ENCODE peak calls at places on chromosomes 5 and 9, in four cellular contexts. N, D, W and G are unnamed samples.

GRCh38 chr9:16870606-16871357 is at the start of gene BNC2:
- DNase-seq in N (no peak), D (peak), W (peak), G (no peak)

GRCh38 chr9:16530669-16531461 is 339.6 kb downstream of the BNC2 start:
- DNase-seq in N (no peak), D (no peak), W (no peak), G (no peak)

GRCh38 chr9:105299190-105299854 is 54.9 kb downstream of the SLC44A1 start:
- DNase-seq in N (peak), D (no peak), W (no peak), G (peak)

GRCh38 chr5:136769900-136770684 is 404.7 kb upstream of the TRPC7 start:
- DNase-seq in N (peak), D (peak), W (peak), G (peak)

GRCh38 chr9:34992376-34992951 is 2.9 kb downstream of the DNAJB5 start:
- DNase-seq in N (peak), D (no peak), W (peak), G (no peak)

GRCh38 chr5:173833200-173833599 is 54.9 kb upstream of the CPEB4 start:
- DNase-seq in N (no peak), D (no peak), W (no peak), G (no peak)

GRCh38 chr9:532707-533106 is 308.8 kb upstream of the DMRT1 start:
- DNase-seq in N (no peak), D (no peak), W (no peak), G (no peak)

GRCh38 chr9:26169684-26170083 is 491.4 kb upstream of the TUSC1 start:
- DNase-seq in N (no peak), D (no peak), W (no peak), G (no peak)

GRCh38 chr5:124124711-124125229 is 612.8 kb downstream of the CSNK1G3 start:
- DNase-seq in N (no peak), D (no peak), W (no peak), G (no peak)

GRCh38 chr9:3475300-3476020 is 50.3 kb downstream of the RFX3 start:
- DNase-seq in N (no peak), D (no peak), W (no peak), G (no peak)

GRCh38 chr5:78698218-78698751 is 49.7 kb upstream of the LHFPL2 start:
- DNase-seq in N (no peak), D (no peak), W (no peak), G (no peak)

GRCh38 chr5:74934949-74935751 is 69.0 kb upstream of the FAM169A start:
- DNase-seq in N (no peak), D (no peak), W (peak), G (no peak)

GRCh38 chr5:180090098-180090768 is 18.7 kb upstream of the RNF130 start:
- DNase-seq in N (peak), D (peak), W (peak), G (no peak)

GRCh38 chr9:135305546-135306180 is 173.9 kb upstream of the PPP1R26 start:
- DNase-seq in N (no peak), D (no peak), W (no peak), G (no peak)

GRCh38 chr9:123679330-123679987 is 250.5 kb downstream of the DENND1A start:
- DNase-seq in N (no peak), D (no peak), W (no peak), G (no peak)

GRCh38 chr5:147317978-147318684 is 83.3 kb downstream of the STK32A start:
- DNase-seq in N (no peak), D (no peak), W (no peak), G (no peak)

GRCh38 chr5:174998131-174998730 is 273.8 kb downstream of the MSX2 start:
- DNase-seq in N (no peak), D (no peak), W (no peak), G (no peak)

GRCh38 chr5:149729150-149729549 is 960 bp upstream of the PPARGC1B start:
- DNase-seq in N (no peak), D (no peak), W (no peak), G (no peak)

GRCh38 chr5:41509399-41510175 is 814 bp downstream of the PLCXD3 start:
- DNase-seq in N (no peak), D (no peak), W (no peak), G (no peak)

GRCh38 chr9:127187231-127187956 is 65.0 kb upstream of the ANGPTL2 start:
- DNase-seq in N (peak), D (peak), W (peak), G (no peak)

GRCh38 chr5:446864-447263 is 3.9 kb downstream of the EXOC3 start:
- DNase-seq in N (peak), D (no peak), W (peak), G (no peak)

GRCh38 chr5:169265888-169266287 is 35.1 kb downstream of the SLIT3 start:
- DNase-seq in N (no peak), D (no peak), W (peak), G (no peak)

GRCh38 chr9:36867672-36868471 is 166.2 kb downstream of the PAX5 start:
- DNase-seq in N (no peak), D (no peak), W (no peak), G (no peak)

GRCh38 chr5:180792287-180792964 is 10.2 kb downstream of the MGAT1 start:
- DNase-seq in N (no peak), D (no peak), W (no peak), G (no peak)

GRCh38 chr5:96090205-96090604 is 128.6 kb upstream of the ELL2 start:
- DNase-seq in N (no peak), D (no peak), W (no peak), G (no peak)

GRCh38 chr5:380701-381309 is 59.3 kb downstream of the AHRR start:
- DNase-seq in N (no peak), D (peak), W (no peak), G (no peak)

GRCh38 chr5:85651744-85652143 is 966.0 kb upstream of the COX7C start:
- DNase-seq in N (no peak), D (no peak), W (peak), G (no peak)

GRCh38 chr5:103224118-103224893 is 34.3 kb upstream of the MACIR start:
- DNase-seq in N (no peak), D (peak), W (peak), G (peak)

DNA sequence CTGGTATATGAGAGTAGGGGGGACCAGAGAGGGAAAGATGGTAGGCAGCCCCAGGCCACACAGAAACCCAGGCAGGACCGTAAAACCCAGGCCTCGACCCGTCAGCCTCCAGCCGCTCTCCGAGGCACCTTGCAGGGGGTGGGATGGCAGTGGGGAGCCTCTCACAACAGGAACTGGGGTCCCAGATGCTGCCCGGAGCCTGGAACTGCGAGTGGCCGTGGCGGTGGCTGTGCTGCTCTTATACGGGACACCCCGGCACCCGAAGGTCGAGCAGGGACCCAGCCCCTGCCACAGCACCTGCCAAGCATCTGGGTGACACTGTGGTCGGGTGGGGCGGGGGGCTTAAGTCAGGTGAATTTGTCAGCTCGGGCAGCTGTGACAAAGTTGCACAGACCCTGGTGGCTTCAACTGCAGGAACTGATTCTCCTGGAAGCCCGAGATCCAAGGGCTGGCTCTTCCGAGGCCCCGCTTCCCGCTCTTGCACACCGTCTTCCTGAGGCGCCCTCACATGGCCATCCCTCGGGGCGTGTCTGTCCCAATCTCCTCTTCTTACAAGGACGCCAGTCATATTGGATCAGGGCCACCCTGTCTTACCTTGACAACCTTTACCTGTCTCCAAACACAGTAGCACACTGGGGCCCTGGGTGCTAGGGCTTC is 47.6 kb upstream of the EGFL7 start:
- DNase-seq in N (no peak), D (peak), W (no peak), G (no peak)
- TF ChIP-seq CTCF in N (no peak), D (no peak), W (peak), G (no peak)

DNA sequence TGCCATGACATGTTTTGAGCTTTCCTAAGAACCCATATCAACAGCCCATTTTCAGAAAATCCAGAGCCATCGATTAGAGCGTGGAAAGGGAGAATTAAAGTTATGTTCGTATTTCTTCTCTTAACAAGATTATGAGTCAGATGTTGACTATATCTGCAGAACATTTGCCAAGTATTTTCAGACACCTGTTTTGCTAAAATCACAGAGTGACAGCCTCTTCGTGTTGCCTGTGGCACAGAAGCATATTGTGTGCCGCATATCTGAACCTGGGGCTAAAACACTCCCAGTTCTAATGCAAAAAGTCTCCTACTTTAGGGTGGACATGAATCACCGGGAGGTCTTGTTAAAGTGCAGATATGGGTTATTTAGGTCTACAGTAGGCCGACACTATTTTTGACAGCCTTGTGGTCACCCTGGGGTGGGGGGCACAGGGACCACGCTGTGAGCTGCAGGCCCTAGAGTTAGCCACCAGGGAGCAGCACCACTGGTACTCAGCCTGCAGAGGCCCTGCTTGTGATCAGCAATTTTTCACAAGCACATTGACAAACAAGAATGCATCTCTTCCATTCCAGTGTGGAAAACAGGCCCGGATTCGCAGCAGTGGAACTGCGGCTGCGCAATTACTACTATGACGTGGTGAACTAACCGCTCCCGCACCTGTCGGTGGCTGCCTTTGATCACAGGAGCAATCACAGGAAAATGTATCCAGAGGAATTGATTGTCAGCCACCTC is 93.5 kb downstream of the SYK start:
- DNase-seq in N (no peak), D (peak), W (peak), G (no peak)
- TF ChIP-seq CTCF in N (peak), D (peak), W (peak), G (peak)

GRCh38 chr9:30732060-30732459 is 1652.4 kb upstream of the ACO1 start:
- DNase-seq in N (no peak), D (no peak), W (no peak), G (no peak)
- TF ChIP-seq CTCF in N (no peak), D (no peak), W (no peak), G (no peak)

GRCh38 chr5:135217669-135218485 is 181.2 kb downstream of the MACROH2A1 start:
- DNase-seq in N (no peak), D (no peak), W (no peak), G (no peak)
- TF ChIP-seq CTCF in N (peak), D (no peak), W (no peak), G (no peak)